ENCODE peak calls at places on chromosomes 1 and 21, in four cellular contexts. T is activated T-cell treated with anti-CD3 and anti-CD28 coated beads for 24 hours, G is NCI-H446, Y is germinal center. H is an unnamed sample.
A peak's percentile ranks its signal among the peaks of the same experiment; 100 is the strongest.

GRCh38 chr1:154895779-154896178 is 25.7 kb upstream of the KCNN3 start:
- DNase-seq in G (no peak), Y (no peak), T (no peak), H (no peak)

GRCh38 chr1:100643430-100644196 is 75.9 kb upstream of the VCAM1 start:
- DNase-seq in T (no peak), Y (no peak), G (no peak), H (no peak)

GRCh38 chr1:62229468-62229867 is 34.8 kb downstream of the L1TD1 start:
- DNase-seq in Y (no peak), G (no peak), T (no peak), H (no peak)

GRCh38 chr1:45584351-45585109 is 689 bp downstream of the NASP start:
- DNase-seq in G (peak; percentile 94), T (peak; percentile 80), Y (peak; percentile 93), H (peak; percentile 76)

GRCh38 chr1:56509713-56510641 is 69.4 kb downstream of the PLPP3 start:
- DNase-seq in G (no peak), Y (no peak), T (no peak), H (no peak)

GRCh38 chr21:35349378-35350080 is 300.4 kb upstream of the RUNX1 start:
- DNase-seq in T (no peak), Y (no peak), G (no peak), H (no peak)

GRCh38 chr1:204439976-204440375 is 28.4 kb upstream of the PPP1R15B start:
- DNase-seq in Y (no peak), G (no peak), T (no peak), H (no peak)

GRCh38 chr1:6179564-6180175 is 451 bp downstream of the CHD5 start:
- DNase-seq in T (no peak), G (no peak), Y (no peak), H (no peak)

GRCh38 chr1:245537992-245538391 is 383.2 kb downstream of the KIF26B start:
- DNase-seq in Y (no peak), G (no peak), T (no peak), H (no peak)

GRCh38 chr1:47030170-47030805 is 6.8 kb downstream of the CYP4X1 start:
- DNase-seq in Y (no peak), G (no peak), T (no peak), H (no peak)

GRCh38 chr1:37676281-37677243 is 15.8 kb upstream of the CDCA8 start:
- DNase-seq in Y (no peak), G (no peak), T (no peak), H (no peak)

GRCh38 chr1:9203623-9204022 is 31.0 kb upstream of the H6PD start:
- DNase-seq in Y (no peak), G (no peak), T (no peak), H (no peak)